ENCODE peak calls at places on chromosomes 5 and 9, in eight cellular contexts. B, K, T, S, P, L, E and X are unnamed samples. For H3K4me1, the result is how much of the 10 kb centered on the place peaks cover.

GRCh38 chr5:139637438-139638089 is 10.6 kb upstream of the CXXC5 start:
- DNase-seq in B (peak), K (peak), T (peak), S (peak), P (no peak), L (peak), E (peak), X (peak)

GRCh38 chr9:95516221-95516735 is 493 bp downstream of the PTCH1 start:
- DNase-seq in B (no peak), K (no peak), T (peak), S (no peak), P (no peak), L (peak), E (no peak), X (peak)

GRCh38 chr5:107361945-107362344 is 308.8 kb downstream of the EFNA5 start:
- DNase-seq in B (no peak), K (peak), T (peak), S (peak), P (no peak), L (no peak), E (peak), X (no peak)

GRCh38 chr5:5826911-5827310 is 404.4 kb downstream of the ICE1 start:
- DNase-seq in B (no peak), K (no peak), T (no peak), S (no peak), P (no peak), L (no peak), E (peak), X (no peak)

GRCh38 chr9:34575775-34576592 is 13.5 kb downstream of the CNTFR start:
- DNase-seq in B (no peak), K (no peak), T (no peak), S (no peak), P (no peak), L (no peak), E (no peak), X (no peak)

GRCh38 chr5:169804861-169805260 is 167.8 kb downstream of the DOCK2 start:
- DNase-seq in B (no peak), K (no peak), T (no peak), S (no peak), P (no peak), L (no peak), E (no peak), X (no peak)

GRCh38 chr9:20473566-20474116 is 148.7 kb downstream of the MLLT3 start:
- DNase-seq in B (no peak), K (no peak), T (no peak), S (peak), P (no peak), L (no peak), E (no peak), X (no peak)

GRCh38 chr5:317086-317811 is 4.3 kb upstream of the AHRR start:
- DNase-seq in B (no peak), K (no peak), T (peak), S (peak), P (peak), L (peak), E (peak), X (peak)

GRCh38 chr5:143041461-143041860 is 271.3 kb downstream of the ARHGAP26 start:
- DNase-seq in B (no peak), K (no peak), T (no peak), S (no peak), P (no peak), L (no peak), E (no peak), X (no peak)

GRCh38 chr9:13513710-13514444 is 234.4 kb upstream of the MPDZ start:
- DNase-seq in B (no peak), K (no peak), T (peak), S (peak), P (no peak), L (no peak), E (peak), X (no peak)

GRCh38 chr5:168174376-168174775 is 117.1 kb upstream of the WWC1 start:
- DNase-seq in B (no peak), K (no peak), T (peak), S (no peak), P (no peak), L (no peak), E (no peak), X (no peak)

GRCh38 chr5:78610163-78610583 is 38.4 kb downstream of the LHFPL2 start:
- DNase-seq in B (no peak), K (no peak), T (no peak), S (peak), P (no peak), L (no peak), E (no peak), X (no peak)

GRCh38 chr5:148684528-148684927 is 30.2 kb upstream of the HTR4 start:
- DNase-seq in B (no peak), K (no peak), T (no peak), S (peak), P (no peak), L (no peak), E (no peak), X (no peak)

GRCh38 chr5:148688787-148689186 is 34.5 kb upstream of the HTR4 start:
- DNase-seq in B (no peak), K (no peak), T (no peak), S (no peak), P (no peak), L (no peak), E (no peak), X (no peak)

GRCh38 chr5:148687871-148688270 is 33.5 kb upstream of the HTR4 start:
- DNase-seq in B (no peak), K (no peak), T (no peak), S (no peak), P (no peak), L (no peak), E (no peak), X (no peak)

GRCh38 chr5:148685520-148686134 is 31.3 kb upstream of the HTR4 start:
- DNase-seq in B (no peak), K (no peak), T (no peak), S (peak), P (no peak), L (no peak), E (no peak), X (no peak)

GRCh38 chr5:148687427-148687826 is 33.1 kb upstream of the HTR4 start:
- DNase-seq in B (peak), K (no peak), T (peak), S (peak), P (peak), L (peak), E (peak), X (no peak)
- TF ChIP-seq CTCF in B (peak), K (no peak), T (peak), S (peak), P (peak), L (peak), E (peak), X (no peak)

GRCh38 chr5:68247627-68248026 is 32.1 kb downstream of the PIK3R1 start:
- DNase-seq in B (no peak), K (no peak), T (no peak), S (no peak), P (no peak), L (no peak), E (no peak), X (no peak)

GRCh38 chr5:68246802-68247201 is 31.2 kb downstream of the PIK3R1 start:
- DNase-seq in B (no peak), K (no peak), T (no peak), S (no peak), P (no peak), L (no peak), E (no peak), X (no peak)

GRCh38 chr5:68243251-68243650 is 27.7 kb downstream of the PIK3R1 start:
- DNase-seq in B (no peak), K (no peak), T (no peak), S (no peak), P (no peak), L (no peak), E (no peak), X (no peak)

GRCh38 chr5:68243681-68244080 is 28.1 kb downstream of the PIK3R1 start:
- DNase-seq in B (no peak), K (no peak), T (no peak), S (no peak), P (no peak), L (no peak), E (no peak), X (no peak)

GRCh38 chr5:68245325-68245724 is 29.8 kb downstream of the PIK3R1 start:
- DNase-seq in B (no peak), K (no peak), T (no peak), S (no peak), P (no peak), L (no peak), E (no peak), X (no peak)
- H3K4me1 ChIP-seq in B (half or more), K (under half), T (under half), S (under half), P (under half), L (under half), E (under half), X (under half)

DNA sequence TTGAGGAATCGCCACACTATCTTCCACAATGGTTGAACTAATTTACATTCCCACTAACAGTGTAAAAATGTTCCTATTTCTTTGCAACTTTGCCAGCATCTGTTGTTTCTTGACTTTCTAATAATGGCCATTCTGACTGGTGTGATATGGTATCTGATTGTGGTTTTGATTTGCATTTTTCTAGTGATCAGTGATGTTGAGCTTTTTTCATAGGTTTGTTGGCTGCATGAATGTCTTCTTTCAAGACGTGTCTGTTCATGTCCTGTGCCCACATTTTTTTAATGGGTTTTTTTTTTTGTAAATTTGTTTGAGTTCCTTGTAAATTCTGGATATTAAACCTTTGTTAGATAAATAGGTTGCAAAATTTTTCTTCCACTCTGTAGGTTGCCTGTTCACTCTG is 615.9 kb downstream of the SEMA5A start:
- DNase-seq in B (no peak), K (no peak), T (no peak), S (no peak), P (no peak), L (no peak), E (no peak), X (no peak)
- TF ChIP-seq CTCF in B (no peak), K (no peak), T (no peak), S (no peak), P (no peak), L (no peak), E (no peak), X (no peak)

DNA sequence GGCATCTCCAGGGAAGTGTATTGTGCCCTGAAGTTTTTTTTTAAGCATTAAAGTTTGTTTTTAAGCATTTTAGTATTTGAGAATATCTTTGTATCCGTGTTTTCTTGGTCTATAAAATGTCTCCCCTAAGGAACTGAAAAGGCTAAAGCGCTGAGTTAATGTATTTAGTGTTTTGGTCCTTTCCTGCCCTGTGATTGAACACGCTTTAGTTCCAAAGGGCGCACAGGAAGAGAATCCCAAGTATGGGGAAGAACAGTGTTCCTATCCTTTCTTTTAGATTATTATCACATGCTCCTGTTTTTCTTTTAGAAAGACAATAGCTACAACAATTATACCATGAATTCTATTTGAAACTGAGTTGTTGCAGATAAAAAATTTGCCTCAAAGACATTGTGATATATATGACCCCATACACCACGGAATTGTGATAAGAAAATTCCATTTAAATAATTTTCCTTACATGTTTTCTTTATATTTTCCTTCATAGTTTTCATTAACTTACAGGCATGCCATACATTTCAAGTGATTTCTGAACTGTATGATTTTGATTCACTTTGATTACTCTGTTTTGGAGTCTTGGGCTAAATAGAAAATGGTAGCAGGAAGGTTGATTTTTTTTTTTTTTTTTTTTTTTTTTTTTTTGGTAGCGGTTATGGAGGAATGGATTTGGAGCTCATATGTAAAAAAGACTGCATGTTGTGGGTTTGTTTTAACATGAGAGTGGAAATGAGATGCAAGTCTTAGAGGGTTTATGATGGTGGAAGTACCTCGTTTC is 3.1 kb downstream of the HSPA4 start:
- DNase-seq in B (no peak), K (no peak), T (no peak), S (no peak), P (no peak), L (no peak), E (no peak), X (no peak)
- H3K4me1 ChIP-seq in B (half or more), K (under half), T (under half), S (under half), P (under half), L (under half), E (under half), X (under half)